ENCODE peak calls at places on chromosome 14, in four cellular contexts. One of them, this sample, is unnamed.

GRCh38 chr14:67653651-67654280 is 20.7 kb downstream of the VTI1B start:
- DNase-seq in skeletal muscle cell: no peak
- DNase-seq in RPMI7951: no peak
- DNase-seq in activated naive CD8-positive, alpha-beta T cell treated with anti-CD3 and anti-CD28 coated beads, Interleukin-2, amount 50 U/mL, for 24 hours: no peak
- DNase-seq in this sample: no peak

GRCh38 chr14:55077155-55077554 is 25.7 kb downstream of the MAPK1IP1L start:
- DNase-seq in skeletal muscle cell: no peak
- DNase-seq in RPMI7951: peak
- DNase-seq in activated naive CD8-positive, alpha-beta T cell treated with anti-CD3 and anti-CD28 coated beads, Interleukin-2, amount 50 U/mL, for 24 hours: no peak
- DNase-seq in this sample: no peak

GRCh38 chr14:71733210-71733883 is 198.9 kb upstream of the RGS6 start:
- DNase-seq in skeletal muscle cell: peak
- DNase-seq in RPMI7951: no peak
- DNase-seq in activated naive CD8-positive, alpha-beta T cell treated with anti-CD3 and anti-CD28 coated beads, Interleukin-2, amount 50 U/mL, for 24 hours: no peak
- DNase-seq in this sample: no peak

GRCh38 chr14:28294834-28295440 is 471.6 kb upstream of the FOXG1 start:
- DNase-seq in skeletal muscle cell: peak
- DNase-seq in RPMI7951: peak
- DNase-seq in activated naive CD8-positive, alpha-beta T cell treated with anti-CD3 and anti-CD28 coated beads, Interleukin-2, amount 50 U/mL, for 24 hours: no peak
- DNase-seq in this sample: no peak

GRCh38 chr14:104746071-104746545 is 6.8 kb upstream of the SIVA1 start:
- DNase-seq in skeletal muscle cell: no peak
- DNase-seq in RPMI7951: no peak
- DNase-seq in activated naive CD8-positive, alpha-beta T cell treated with anti-CD3 and anti-CD28 coated beads, Interleukin-2, amount 50 U/mL, for 24 hours: peak
- DNase-seq in this sample: peak

GRCh38 chr14:54805080-54805479 is 97.5 kb downstream of the GCH1 start:
- DNase-seq in skeletal muscle cell: no peak
- DNase-seq in RPMI7951: no peak
- DNase-seq in activated naive CD8-positive, alpha-beta T cell treated with anti-CD3 and anti-CD28 coated beads, Interleukin-2, amount 50 U/mL, for 24 hours: no peak
- DNase-seq in this sample: no peak

GRCh38 chr14:90495357-90496276 is 98.8 kb downstream of the CALM1 start:
- DNase-seq in skeletal muscle cell: peak
- DNase-seq in RPMI7951: peak
- DNase-seq in activated naive CD8-positive, alpha-beta T cell treated with anti-CD3 and anti-CD28 coated beads, Interleukin-2, amount 50 U/mL, for 24 hours: peak
- DNase-seq in this sample: no peak

GRCh38 chr14:67675219-67675582 is 769 bp upstream of the VTI1B start:
- DNase-seq in skeletal muscle cell: no peak
- DNase-seq in RPMI7951: no peak
- DNase-seq in activated naive CD8-positive, alpha-beta T cell treated with anti-CD3 and anti-CD28 coated beads, Interleukin-2, amount 50 U/mL, for 24 hours: no peak
- DNase-seq in this sample: no peak

GRCh38 chr14:92751819-92752218 is 3.4 kb upstream of the LGMN start:
- DNase-seq in skeletal muscle cell: no peak
- DNase-seq in RPMI7951: no peak
- DNase-seq in activated naive CD8-positive, alpha-beta T cell treated with anti-CD3 and anti-CD28 coated beads, Interleukin-2, amount 50 U/mL, for 24 hours: no peak
- DNase-seq in this sample: no peak

GRCh38 chr14:38302966-38303365 is 47.1 kb upstream of the CLEC14A start:
- DNase-seq in skeletal muscle cell: no peak
- DNase-seq in RPMI7951: no peak
- DNase-seq in activated naive CD8-positive, alpha-beta T cell treated with anti-CD3 and anti-CD28 coated beads, Interleukin-2, amount 50 U/mL, for 24 hours: no peak
- DNase-seq in this sample: no peak

GRCh38 chr14:21723431-21724045 is 49.9 kb upstream of the OR4E1 start:
- DNase-seq in skeletal muscle cell: no peak
- DNase-seq in RPMI7951: peak
- DNase-seq in activated naive CD8-positive, alpha-beta T cell treated with anti-CD3 and anti-CD28 coated beads, Interleukin-2, amount 50 U/mL, for 24 hours: peak
- DNase-seq in this sample: no peak

GRCh38 chr14:52840916-52841315 is 49.5 kb upstream of the GNPNAT1 start:
- DNase-seq in skeletal muscle cell: peak
- DNase-seq in RPMI7951: peak
- DNase-seq in activated naive CD8-positive, alpha-beta T cell treated with anti-CD3 and anti-CD28 coated beads, Interleukin-2, amount 50 U/mL, for 24 hours: no peak
- DNase-seq in this sample: peak

GRCh38 chr14:55771242-55772025 is 191.4 kb downstream of the KTN1 start:
- DNase-seq in skeletal muscle cell: no peak
- DNase-seq in RPMI7951: no peak
- DNase-seq in activated naive CD8-positive, alpha-beta T cell treated with anti-CD3 and anti-CD28 coated beads, Interleukin-2, amount 50 U/mL, for 24 hours: no peak
- DNase-seq in this sample: no peak

GRCh38 chr14:104224516-104225281 is 86.3 kb downstream of the KIF26A start:
- DNase-seq in skeletal muscle cell: no peak
- DNase-seq in RPMI7951: no peak
- DNase-seq in activated naive CD8-positive, alpha-beta T cell treated with anti-CD3 and anti-CD28 coated beads, Interleukin-2, amount 50 U/mL, for 24 hours: peak
- DNase-seq in this sample: peak

GRCh38 chr14:103686831-103687485 is 28.3 kb downstream of the XRCC3 start:
- DNase-seq in skeletal muscle cell: no peak
- DNase-seq in RPMI7951: no peak
- DNase-seq in activated naive CD8-positive, alpha-beta T cell treated with anti-CD3 and anti-CD28 coated beads, Interleukin-2, amount 50 U/mL, for 24 hours: no peak
- DNase-seq in this sample: no peak

GRCh38 chr14:96065661-96066459 is 26.7 kb downstream of the C14orf132 start:
- DNase-seq in skeletal muscle cell: no peak
- DNase-seq in RPMI7951: no peak
- DNase-seq in activated naive CD8-positive, alpha-beta T cell treated with anti-CD3 and anti-CD28 coated beads, Interleukin-2, amount 50 U/mL, for 24 hours: no peak
- DNase-seq in this sample: no peak